ENCODE peak calls at places on chromosomes 13 and 19, in five cellular contexts. One of them, this sample, is unnamed.

GRCh38 chr13:52925775-52926285 is 77.4 kb upstream of the PCDH8 start:
- DNase-seq in prostate gland: peak
- DNase-seq in GM12878: no peak
- DNase-seq in breast epithelium: peak
- DNase-seq in H1: no peak
- DNase-seq in this sample: no peak

GRCh38 chr13:101307181-101307701 is 109.1 kb downstream of the NALCN start:
- DNase-seq in GM12878: no peak
- DNase-seq in breast epithelium: no peak
- DNase-seq in prostate gland: no peak
- DNase-seq in H1: no peak
- DNase-seq in this sample: no peak

GRCh38 chr19:35446194-35446593 is 1.9 kb upstream of the FFAR2 start:
- DNase-seq in breast epithelium: no peak
- DNase-seq in prostate gland: no peak
- DNase-seq in H1: no peak
- DNase-seq in GM12878: no peak
- DNase-seq in this sample: no peak

GRCh38 chr13:51152713-51153112 is 41.6 kb upstream of the C13orf42 start:
- DNase-seq in breast epithelium: no peak
- DNase-seq in prostate gland: no peak
- DNase-seq in H1: peak
- DNase-seq in GM12878: no peak
- DNase-seq in this sample: no peak

GRCh38 chr19:48321622-48322591 is 3.4 kb upstream of the EMP3 start:
- DNase-seq in GM12878: peak
- DNase-seq in breast epithelium: peak
- DNase-seq in H1: peak
- DNase-seq in prostate gland: peak
- DNase-seq in this sample: peak

GRCh38 chr19:18506101-18506534 is 15.8 kb downstream of the ELL start:
- DNase-seq in prostate gland: no peak
- DNase-seq in breast epithelium: no peak
- DNase-seq in H1: no peak
- DNase-seq in GM12878: no peak
- DNase-seq in this sample: no peak

GRCh38 chr13:97275265-97275664 is 53.1 kb downstream of the MBNL2 start:
- DNase-seq in prostate gland: no peak
- DNase-seq in breast epithelium: no peak
- DNase-seq in GM12878: no peak
- DNase-seq in H1: no peak
- DNase-seq in this sample: no peak

GRCh38 chr13:99436013-99436412 is 65.3 kb upstream of the TM9SF2 start:
- DNase-seq in GM12878: no peak
- DNase-seq in H1: no peak
- DNase-seq in prostate gland: no peak
- DNase-seq in breast epithelium: no peak
- DNase-seq in this sample: no peak

GRCh38 chr13:113489171-113489548 is 1.4 kb downstream of the DCUN1D2 start:
- DNase-seq in GM12878: no peak
- DNase-seq in H1: no peak
- DNase-seq in breast epithelium: no peak
- DNase-seq in prostate gland: no peak
- DNase-seq in this sample: no peak

GRCh38 chr19:35730326-35730725 is 11.9 kb downstream of the IGFLR1 start:
- DNase-seq in H1: no peak
- DNase-seq in prostate gland: no peak
- DNase-seq in breast epithelium: no peak
- DNase-seq in GM12878: no peak
- DNase-seq in this sample: no peak

GRCh38 chr13:39185326-39185725 is 147.1 kb downstream of the NHLRC3 start:
- DNase-seq in GM12878: no peak
- DNase-seq in H1: no peak
- DNase-seq in prostate gland: no peak
- DNase-seq in breast epithelium: no peak
- DNase-seq in this sample: no peak

GRCh38 chr13:38951525-38952313 is 38.9 kb downstream of the STOML3 start:
- DNase-seq in H1: no peak
- DNase-seq in GM12878: no peak
- DNase-seq in breast epithelium: no peak
- DNase-seq in prostate gland: no peak
- DNase-seq in this sample: no peak

GRCh38 chr19:51354742-51355148 is 11.4 kb downstream of the ETFB start:
- DNase-seq in H1: peak
- DNase-seq in breast epithelium: no peak
- DNase-seq in prostate gland: no peak
- DNase-seq in GM12878: no peak
- DNase-seq in this sample: no peak

GRCh38 chr13:72151241-72151640 is 284.2 kb upstream of the DACH1 start:
- DNase-seq in prostate gland: no peak
- DNase-seq in H1: no peak
- DNase-seq in GM12878: no peak
- DNase-seq in breast epithelium: no peak
- DNase-seq in this sample: no peak

GRCh38 chr19:5070922-5071321 is 102.0 kb downstream of the KDM4B start:
- DNase-seq in H1: no peak
- DNase-seq in breast epithelium: no peak
- DNase-seq in prostate gland: no peak
- DNase-seq in GM12878: no peak
- DNase-seq in this sample: no peak

GRCh38 chr13:32988588-32989256 is 27.5 kb upstream of the KL start:
- DNase-seq in breast epithelium: no peak
- DNase-seq in prostate gland: no peak
- DNase-seq in GM12878: no peak
- DNase-seq in H1: no peak
- DNase-seq in this sample: no peak

GRCh38 chr13:44523176-44524017 is 52.7 kb downstream of the TSC22D1 start:
- DNase-seq in H1: no peak
- DNase-seq in GM12878: peak
- DNase-seq in prostate gland: peak
- DNase-seq in breast epithelium: no peak
- DNase-seq in this sample: no peak

GRCh38 chr19:55613930-55614710 is 8.7 kb downstream of the ZNF865 start:
- DNase-seq in GM12878: no peak
- DNase-seq in breast epithelium: no peak
- DNase-seq in prostate gland: no peak
- DNase-seq in H1: no peak
- DNase-seq in this sample: no peak

GRCh38 chr13:106500450-106500849 is 35.0 kb downstream of the EFNB2 start:
- DNase-seq in H1: no peak
- DNase-seq in GM12878: no peak
- DNase-seq in breast epithelium: no peak
- DNase-seq in prostate gland: no peak
- DNase-seq in this sample: no peak

GRCh38 chr13:26202365-26202972 is 19.6 kb downstream of the RNF6 start:
- DNase-seq in H1: no peak
- DNase-seq in GM12878: no peak
- DNase-seq in prostate gland: no peak
- DNase-seq in breast epithelium: no peak
- DNase-seq in this sample: no peak

GRCh38 chr19:17332677-17333581 is 1.7 kb downstream of the ANO8 start:
- DNase-seq in H1: peak
- DNase-seq in GM12878: peak
- DNase-seq in prostate gland: no peak
- DNase-seq in breast epithelium: no peak
- DNase-seq in this sample: no peak

GRCh38 chr19:17335575-17335974 is 920 bp upstream of the ANO8 start:
- DNase-seq in GM12878: no peak
- DNase-seq in breast epithelium: no peak
- DNase-seq in prostate gland: no peak
- DNase-seq in H1: no peak
- DNase-seq in this sample: no peak

GRCh38 chr19:17336872-17337674 is at the start of gene GTPBP3:
- DNase-seq in GM12878: peak
- DNase-seq in H1: peak
- DNase-seq in prostate gland: peak
- DNase-seq in breast epithelium: peak
- DNase-seq in this sample: peak

GRCh38 chr19:17333611-17334413 is 843 bp downstream of the ANO8 start:
- DNase-seq in breast epithelium: no peak
- DNase-seq in prostate gland: no peak
- DNase-seq in H1: peak
- DNase-seq in GM12878: peak
- DNase-seq in this sample: peak

GRCh38 chr19:17334414-17335409 is at the start of gene ANO8:
- DNase-seq in GM12878: peak
- DNase-seq in prostate gland: peak
- DNase-seq in H1: peak
- DNase-seq in breast epithelium: peak
- DNase-seq in this sample: peak
- TF ChIP-seq POLR2AphosphoS5 in GM12878: no peak
- TF ChIP-seq POLR2AphosphoS5 in prostate gland: peak
- TF ChIP-seq POLR2AphosphoS5 in H1: peak
- TF ChIP-seq POLR2AphosphoS5 in breast epithelium: no peak
- TF ChIP-seq POLR2AphosphoS5 in this sample: no peak

DNA sequence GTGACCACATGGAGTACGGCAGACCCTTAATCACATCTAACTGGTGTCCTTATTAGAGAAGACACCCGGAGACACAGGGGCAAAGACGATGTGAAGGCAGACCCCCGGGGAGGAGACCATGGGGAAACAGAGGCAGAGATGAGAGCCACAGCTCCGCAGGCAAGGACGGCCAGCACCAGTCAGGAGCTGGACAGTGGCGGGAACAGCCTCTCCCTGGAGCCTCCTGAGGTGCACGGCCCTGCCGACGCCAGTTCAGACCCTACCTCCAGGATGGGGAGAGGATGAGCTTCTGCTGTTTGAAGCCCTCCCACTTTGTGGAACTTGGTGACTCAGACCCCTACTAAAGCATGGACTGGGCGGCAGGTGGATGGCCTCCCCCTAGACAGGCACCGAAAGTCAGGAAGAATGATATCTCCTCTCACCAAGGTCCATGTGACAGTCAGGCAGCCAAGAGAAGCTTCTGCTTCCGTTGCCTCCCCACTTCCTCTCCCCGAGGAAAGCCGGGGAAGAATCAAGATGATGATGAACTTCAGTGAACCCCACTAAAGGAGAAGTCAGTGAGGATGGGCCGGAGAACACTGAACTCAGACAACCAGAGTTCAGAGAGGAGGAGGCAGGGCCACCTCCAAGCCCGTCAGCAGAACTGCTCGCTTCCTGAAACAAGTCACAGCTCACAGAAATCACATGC is 25.4 kb downstream of the RAB20 start:
- DNase-seq in breast epithelium: no peak
- DNase-seq in GM12878: no peak
- DNase-seq in prostate gland: no peak
- DNase-seq in H1: no peak
- DNase-seq in this sample: peak
- TF ChIP-seq POLR2AphosphoS5 in breast epithelium: no peak
- TF ChIP-seq POLR2AphosphoS5 in GM12878: no peak
- TF ChIP-seq POLR2AphosphoS5 in prostate gland: no peak
- TF ChIP-seq POLR2AphosphoS5 in H1: no peak
- TF ChIP-seq POLR2AphosphoS5 in this sample: no peak

GRCh38 chr13:110723598-110723997 is 10.1 kb downstream of the ING1 start:
- DNase-seq in prostate gland: no peak
- DNase-seq in GM12878: no peak
- DNase-seq in breast epithelium: no peak
- DNase-seq in H1: no peak
- DNase-seq in this sample: no peak

GRCh38 chr13:110722971-110723370 is 9.5 kb downstream of the ING1 start:
- DNase-seq in prostate gland: no peak
- DNase-seq in H1: no peak
- DNase-seq in breast epithelium: no peak
- DNase-seq in GM12878: no peak
- DNase-seq in this sample: no peak

GRCh38 chr13:110731072-110731471 is 17.6 kb downstream of the ING1 start:
- DNase-seq in GM12878: no peak
- DNase-seq in prostate gland: no peak
- DNase-seq in H1: no peak
- DNase-seq in breast epithelium: no peak
- DNase-seq in this sample: no peak

DNA sequence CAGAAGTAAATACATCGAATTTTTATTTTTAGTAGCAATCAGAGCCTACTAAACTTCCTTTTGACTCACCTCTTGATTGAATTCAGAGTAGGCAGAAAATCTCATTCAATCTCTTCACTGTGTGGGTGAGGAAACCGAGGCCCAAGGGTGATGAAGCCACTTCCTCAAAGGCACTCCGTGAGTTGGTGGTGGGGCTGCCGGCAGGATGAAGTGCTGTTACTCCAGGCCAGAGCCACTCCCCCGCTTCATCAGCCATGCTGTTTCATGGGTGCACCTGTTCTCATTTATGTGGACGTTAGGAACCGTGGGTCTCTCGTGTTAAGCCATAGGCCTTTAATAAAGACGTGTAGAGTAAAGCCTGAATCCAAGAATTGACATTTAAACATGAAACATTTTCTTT is 13.2 kb downstream of the ING1 start:
- DNase-seq in GM12878: no peak
- DNase-seq in breast epithelium: no peak
- DNase-seq in H1: no peak
- DNase-seq in prostate gland: no peak
- DNase-seq in this sample: no peak
- TF ChIP-seq POLR2AphosphoS5 in GM12878: no peak
- TF ChIP-seq POLR2AphosphoS5 in breast epithelium: no peak
- TF ChIP-seq POLR2AphosphoS5 in H1: no peak
- TF ChIP-seq POLR2AphosphoS5 in prostate gland: no peak
- TF ChIP-seq POLR2AphosphoS5 in this sample: no peak

DNA sequence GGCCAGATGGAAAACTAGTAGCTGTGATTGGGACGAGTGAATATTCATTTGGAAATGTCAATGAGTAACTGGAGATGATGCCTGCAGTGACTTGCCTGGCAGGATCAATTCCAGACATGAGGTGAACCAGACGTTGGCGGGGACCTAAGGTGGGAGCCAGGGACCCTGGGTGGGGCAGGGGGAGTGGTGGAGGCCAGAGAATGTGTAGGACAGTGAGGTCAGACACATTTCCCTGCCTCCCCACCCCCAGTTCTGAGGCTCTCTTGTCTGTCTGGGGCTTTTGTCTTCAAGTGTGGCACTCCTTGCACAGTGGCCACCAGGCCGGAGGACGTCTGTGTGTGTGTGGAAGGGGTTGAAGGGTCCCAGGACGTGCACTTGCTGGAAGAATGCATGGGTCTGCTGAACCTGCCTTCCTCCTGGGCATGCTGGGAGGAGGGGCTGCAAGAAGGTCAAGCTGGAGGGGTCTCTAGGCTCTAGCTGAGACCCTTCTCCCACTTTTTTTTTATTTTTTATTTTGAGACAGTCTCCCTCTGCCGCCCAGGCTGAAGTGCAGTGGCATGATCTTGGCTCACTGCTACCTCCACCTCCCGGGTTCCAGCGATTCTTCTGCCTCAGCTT is 51.6 kb downstream of the CHST8 start:
- DNase-seq in prostate gland: no peak
- DNase-seq in GM12878: no peak
- DNase-seq in breast epithelium: no peak
- DNase-seq in H1: no peak
- DNase-seq in this sample: no peak
- TF ChIP-seq POLR2AphosphoS5 in prostate gland: no peak
- TF ChIP-seq POLR2AphosphoS5 in GM12878: no peak
- TF ChIP-seq POLR2AphosphoS5 in breast epithelium: no peak
- TF ChIP-seq POLR2AphosphoS5 in H1: no peak
- TF ChIP-seq POLR2AphosphoS5 in this sample: no peak

GRCh38 chr19:13033819-13034611 is 38.7 kb downstream of the NFIX start:
- DNase-seq in prostate gland: no peak
- DNase-seq in H1: peak
- DNase-seq in breast epithelium: peak
- DNase-seq in GM12878: no peak
- DNase-seq in this sample: peak
- TF ChIP-seq POLR2AphosphoS5 in prostate gland: no peak
- TF ChIP-seq POLR2AphosphoS5 in H1: no peak
- TF ChIP-seq POLR2AphosphoS5 in breast epithelium: peak
- TF ChIP-seq POLR2AphosphoS5 in GM12878: no peak
- TF ChIP-seq POLR2AphosphoS5 in this sample: no peak

GRCh38 chr19:34327851-34328250 is 37.1 kb upstream of the GPI start:
- DNase-seq in GM12878: no peak
- DNase-seq in prostate gland: no peak
- DNase-seq in breast epithelium: no peak
- DNase-seq in H1: no peak
- DNase-seq in this sample: no peak
- TF ChIP-seq POLR2AphosphoS5 in GM12878: no peak
- TF ChIP-seq POLR2AphosphoS5 in prostate gland: no peak
- TF ChIP-seq POLR2AphosphoS5 in breast epithelium: no peak
- TF ChIP-seq POLR2AphosphoS5 in H1: no peak
- TF ChIP-seq POLR2AphosphoS5 in this sample: no peak

This sample was measured in GM12891.